ENCODE peak calls at places on chromosomes 3 and 15, in five cellular contexts. One of them, this sample, is unnamed.

GRCh38 chr3:78314327-78314726 is 1274.4 kb downstream of the ROBO2 start:
- DNase-seq in body of pancreas: no peak
- DNase-seq in astrocyte of the cerebellum: no peak
- DNase-seq in PC-3: no peak
- DNase-seq in retinal pigment epithelial cell: no peak
- DNase-seq in this sample: no peak

GRCh38 chr3:65246561-65246960 is 558.8 kb upstream of the ADAMTS9 start:
- DNase-seq in body of pancreas: no peak
- DNase-seq in astrocyte of the cerebellum: no peak
- DNase-seq in PC-3: no peak
- DNase-seq in retinal pigment epithelial cell: no peak
- DNase-seq in this sample: no peak

GRCh38 chr15:91801836-91802534 is 51.5 kb upstream of the SLCO3A1 start:
- DNase-seq in body of pancreas: no peak
- DNase-seq in astrocyte of the cerebellum: no peak
- DNase-seq in PC-3: peak; percentile 24
- DNase-seq in retinal pigment epithelial cell: no peak
- DNase-seq in this sample: no peak

GRCh38 chr15:51191072-51191665 is 96.5 kb upstream of the TNFAIP8L3 start:
- DNase-seq in body of pancreas: no peak
- DNase-seq in astrocyte of the cerebellum: no peak
- DNase-seq in PC-3: no peak
- DNase-seq in retinal pigment epithelial cell: no peak
- DNase-seq in this sample: no peak

GRCh38 chr15:85766007-85766831 is 28.5 kb downstream of the KLHL25 start:
- DNase-seq in body of pancreas: peak; percentile 34
- DNase-seq in astrocyte of the cerebellum: no peak
- DNase-seq in PC-3: no peak
- DNase-seq in retinal pigment epithelial cell: no peak
- DNase-seq in this sample: no peak

GRCh38 chr3:83003917-83004316 is 1242.5 kb upstream of the GBE1 start:
- DNase-seq in body of pancreas: no peak
- DNase-seq in astrocyte of the cerebellum: no peak
- DNase-seq in PC-3: no peak
- DNase-seq in retinal pigment epithelial cell: no peak
- DNase-seq in this sample: no peak

GRCh38 chr15:73991260-73991659 is 835 bp downstream of the STOML1 start:
- DNase-seq in body of pancreas: peak; percentile 62
- DNase-seq in astrocyte of the cerebellum: no peak
- DNase-seq in PC-3: no peak
- DNase-seq in retinal pigment epithelial cell: no peak
- DNase-seq in this sample: no peak

GRCh38 chr3:57556459-57557087 is 499 bp downstream of the PDE12 start:
- DNase-seq in body of pancreas: peak; percentile 37
- DNase-seq in astrocyte of the cerebellum: no peak
- DNase-seq in PC-3: peak; percentile 16
- DNase-seq in retinal pigment epithelial cell: no peak
- DNase-seq in this sample: peak; percentile 18

GRCh38 chr15:87858651-87859050 is 397.9 kb downstream of the NTRK3 start:
- DNase-seq in body of pancreas: no peak
- DNase-seq in astrocyte of the cerebellum: no peak
- DNase-seq in PC-3: no peak
- DNase-seq in retinal pigment epithelial cell: no peak
- DNase-seq in this sample: no peak

GRCh38 chr15:59315914-59316428 is 56.7 kb downstream of the MYO1E start:
- DNase-seq in body of pancreas: peak; percentile 38
- DNase-seq in astrocyte of the cerebellum: peak; percentile 98
- DNase-seq in PC-3: peak; percentile 71
- DNase-seq in retinal pigment epithelial cell: peak; percentile 87
- DNase-seq in this sample: no peak

GRCh38 chr3:179036626-179037300 is 34.8 kb downstream of the ZMAT3 start:
- DNase-seq in body of pancreas: no peak
- DNase-seq in astrocyte of the cerebellum: no peak
- DNase-seq in PC-3: no peak
- DNase-seq in retinal pigment epithelial cell: no peak
- DNase-seq in this sample: no peak

GRCh38 chr3:24018784-24019570 is 73.9 kb downstream of the NR1D2 start:
- DNase-seq in body of pancreas: no peak
- DNase-seq in astrocyte of the cerebellum: no peak
- DNase-seq in PC-3: no peak
- DNase-seq in retinal pigment epithelial cell: no peak
- DNase-seq in this sample: no peak

GRCh38 chr3:115081444-115081843 is 65.6 kb downstream of the ZBTB20 start:
- DNase-seq in body of pancreas: no peak
- DNase-seq in astrocyte of the cerebellum: no peak
- DNase-seq in PC-3: no peak
- DNase-seq in retinal pigment epithelial cell: no peak
- DNase-seq in this sample: no peak

GRCh38 chr3:184354121-184354728 is 7.2 kb downstream of the CLCN2 start:
- DNase-seq in body of pancreas: peak; percentile 53
- DNase-seq in astrocyte of the cerebellum: no peak
- DNase-seq in PC-3: peak; percentile 41
- DNase-seq in retinal pigment epithelial cell: no peak
- DNase-seq in this sample: peak; percentile 38

GRCh38 chr15:25095179-25095578 is 140.4 kb downstream of the SNRPN start:
- DNase-seq in body of pancreas: no peak
- DNase-seq in astrocyte of the cerebellum: no peak
- DNase-seq in PC-3: no peak
- DNase-seq in retinal pigment epithelial cell: no peak
- DNase-seq in this sample: no peak

GRCh38 chr15:79168922-79169322 is 78.3 kb upstream of the RASGRF1 start:
- DNase-seq in body of pancreas: peak; percentile 28
- DNase-seq in astrocyte of the cerebellum: no peak
- DNase-seq in PC-3: peak; percentile 18
- DNase-seq in retinal pigment epithelial cell: peak; percentile 59
- DNase-seq in this sample: no peak

GRCh38 chr15:43912991-43913927 is 86.5 kb downstream of the WDR76 start:
- DNase-seq in body of pancreas: no peak
- DNase-seq in astrocyte of the cerebellum: peak; percentile 94
- DNase-seq in PC-3: peak; percentile 96
- DNase-seq in retinal pigment epithelial cell: peak; percentile 94
- DNase-seq in this sample: no peak

GRCh38 chr3:22115581-22115980 is 364.6 kb upstream of the ZNF385D start:
- DNase-seq in body of pancreas: no peak
- DNase-seq in astrocyte of the cerebellum: no peak
- DNase-seq in PC-3: peak; percentile 70
- DNase-seq in retinal pigment epithelial cell: no peak
- DNase-seq in this sample: no peak

GRCh38 chr15:81303241-81304225 is 20.4 kb downstream of the STARD5 start:
- DNase-seq in body of pancreas: no peak
- DNase-seq in astrocyte of the cerebellum: no peak
- DNase-seq in PC-3: no peak
- DNase-seq in retinal pigment epithelial cell: no peak
- DNase-seq in this sample: no peak

GRCh38 chr3:7682822-7683229 is 818.8 kb upstream of the LMCD1 start:
- DNase-seq in body of pancreas: peak; percentile 65
- DNase-seq in astrocyte of the cerebellum: peak; percentile 99
- DNase-seq in PC-3: no peak
- DNase-seq in retinal pigment epithelial cell: no peak
- DNase-seq in this sample: no peak

GRCh38 chr3:17142516-17142915 is 257.8 kb downstream of the PLCL2 start:
- DNase-seq in body of pancreas: no peak
- DNase-seq in astrocyte of the cerebellum: no peak
- DNase-seq in PC-3: no peak
- DNase-seq in retinal pigment epithelial cell: no peak
- DNase-seq in this sample: no peak

GRCh38 chr15:75531041-75531450 is 48.1 kb downstream of the PTPN9 start:
- DNase-seq in body of pancreas: peak; percentile 22
- DNase-seq in astrocyte of the cerebellum: peak; percentile 60
- DNase-seq in PC-3: peak; percentile 29
- DNase-seq in retinal pigment epithelial cell: no peak
- DNase-seq in this sample: no peak

GRCh38 chr3:182248349-182248880 is 536.7 kb downstream of the SOX2 start:
- DNase-seq in body of pancreas: no peak
- DNase-seq in astrocyte of the cerebellum: no peak
- DNase-seq in PC-3: peak; percentile 56
- DNase-seq in retinal pigment epithelial cell: no peak
- DNase-seq in this sample: no peak

GRCh38 chr3:153130312-153130977 is 31.6 kb upstream of the RAP2B start:
- DNase-seq in body of pancreas: no peak
- DNase-seq in astrocyte of the cerebellum: peak; percentile 36
- DNase-seq in PC-3: peak; percentile 77
- DNase-seq in retinal pigment epithelial cell: peak; percentile 21
- DNase-seq in this sample: no peak

GRCh38 chr3:148615385-148615784 is 82.3 kb upstream of the AGTR1 start:
- DNase-seq in body of pancreas: no peak
- DNase-seq in astrocyte of the cerebellum: no peak
- DNase-seq in PC-3: no peak
- DNase-seq in retinal pigment epithelial cell: no peak
- DNase-seq in this sample: no peak

GRCh38 chr3:189780556-189781270 is 149.5 kb downstream of the TP63 start:
- DNase-seq in body of pancreas: no peak
- DNase-seq in astrocyte of the cerebellum: no peak
- DNase-seq in PC-3: no peak
- DNase-seq in retinal pigment epithelial cell: no peak
- DNase-seq in this sample: no peak

GRCh38 chr3:189781384-189781783 is 150.2 kb downstream of the TP63 start:
- DNase-seq in body of pancreas: no peak
- DNase-seq in astrocyte of the cerebellum: no peak
- DNase-seq in PC-3: no peak
- DNase-seq in retinal pigment epithelial cell: no peak
- DNase-seq in this sample: no peak

GRCh38 chr3:189779166-189779565 is 148.0 kb downstream of the TP63 start:
- DNase-seq in body of pancreas: no peak
- DNase-seq in astrocyte of the cerebellum: no peak
- DNase-seq in PC-3: no peak
- DNase-seq in retinal pigment epithelial cell: no peak
- DNase-seq in this sample: no peak

GRCh38 chr3:189776163-189776824 is 145.1 kb downstream of the TP63 start:
- DNase-seq in body of pancreas: no peak
- DNase-seq in astrocyte of the cerebellum: no peak
- DNase-seq in PC-3: no peak
- DNase-seq in retinal pigment epithelial cell: no peak
- DNase-seq in this sample: no peak

DNA sequence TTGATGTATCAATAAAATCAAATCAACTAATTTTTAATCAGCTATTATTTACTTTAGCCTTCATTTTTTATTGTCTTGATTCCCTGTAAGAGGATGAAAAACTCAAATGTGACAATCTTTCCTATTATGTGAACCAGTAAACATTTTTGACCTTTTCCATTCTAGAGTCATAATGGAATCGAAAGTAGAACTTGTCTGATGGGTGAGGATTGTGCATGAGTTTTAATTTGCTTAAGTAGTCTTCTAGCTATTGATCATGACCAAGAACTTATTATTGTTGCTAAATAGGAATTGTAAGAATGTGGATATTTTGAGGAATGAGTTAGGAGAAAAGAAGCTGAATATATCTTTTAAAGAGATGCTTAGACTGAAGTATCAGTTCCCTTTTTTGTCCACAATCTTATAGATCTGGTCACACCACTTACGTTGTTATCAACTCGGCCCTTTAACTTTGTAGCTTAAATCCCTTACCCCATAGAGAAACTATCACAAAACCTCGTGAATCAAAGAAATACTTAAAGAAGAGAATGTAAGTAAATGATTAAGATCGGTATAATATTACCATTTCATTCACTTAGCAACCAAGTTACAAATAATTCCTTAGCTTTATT is 147.3 kb downstream of the TP63 start:
- DNase-seq in body of pancreas: no peak
- DNase-seq in astrocyte of the cerebellum: no peak
- DNase-seq in PC-3: no peak
- DNase-seq in retinal pigment epithelial cell: no peak
- DNase-seq in this sample: no peak
- H3K4me3 ChIP-seq in body of pancreas: no peak overlapping the region
- H3K4me3 ChIP-seq in astrocyte of the cerebellum: no peak overlapping the region
- H3K4me3 ChIP-seq in PC-3: no peak overlapping the region
- H3K4me3 ChIP-seq in retinal pigment epithelial cell: no peak overlapping the region
- H3K4me3 ChIP-seq in this sample: no peak overlapping the region

GRCh38 chr15:48536681-48537091 is 108.8 kb downstream of the FBN1 start:
- DNase-seq in body of pancreas: no peak
- DNase-seq in astrocyte of the cerebellum: no peak
- DNase-seq in PC-3: no peak
- DNase-seq in retinal pigment epithelial cell: no peak
- DNase-seq in this sample: no peak

GRCh38 chr15:48541659-48542334 is 103.7 kb downstream of the FBN1 start:
- DNase-seq in body of pancreas: no peak
- DNase-seq in astrocyte of the cerebellum: peak; percentile 86
- DNase-seq in PC-3: peak; percentile 32
- DNase-seq in retinal pigment epithelial cell: no peak
- DNase-seq in this sample: no peak

GRCh38 chr15:48533982-48534381 is 111.5 kb downstream of the FBN1 start:
- DNase-seq in body of pancreas: no peak
- DNase-seq in astrocyte of the cerebellum: no peak
- DNase-seq in PC-3: no peak
- DNase-seq in retinal pigment epithelial cell: no peak
- DNase-seq in this sample: no peak

GRCh38 chr15:48538941-48539340 is 106.6 kb downstream of the FBN1 start:
- DNase-seq in body of pancreas: no peak
- DNase-seq in astrocyte of the cerebellum: no peak
- DNase-seq in PC-3: no peak
- DNase-seq in retinal pigment epithelial cell: no peak
- DNase-seq in this sample: no peak

GRCh38 chr15:48537277-48538113 is 108.0 kb downstream of the FBN1 start:
- DNase-seq in body of pancreas: no peak
- DNase-seq in astrocyte of the cerebellum: no peak
- DNase-seq in PC-3: no peak
- DNase-seq in retinal pigment epithelial cell: no peak
- DNase-seq in this sample: no peak
- H3K4me3 ChIP-seq in body of pancreas: no peak overlapping the region
- H3K4me3 ChIP-seq in astrocyte of the cerebellum: no peak overlapping the region
- H3K4me3 ChIP-seq in PC-3: no peak overlapping the region
- H3K4me3 ChIP-seq in retinal pigment epithelial cell: no peak overlapping the region
- H3K4me3 ChIP-seq in this sample: no peak overlapping the region

GRCh38 chr3:196096382-196096953 is 14.6 kb upstream of the TFRC start:
- DNase-seq in body of pancreas: peak; percentile 62
- DNase-seq in astrocyte of the cerebellum: no peak
- DNase-seq in PC-3: no peak
- DNase-seq in retinal pigment epithelial cell: no peak
- DNase-seq in this sample: peak; percentile 60
- H3K4me3 ChIP-seq in body of pancreas: no peak overlapping the region
- H3K4me3 ChIP-seq in astrocyte of the cerebellum: no peak overlapping the region
- H3K4me3 ChIP-seq in PC-3: no peak overlapping the region
- H3K4me3 ChIP-seq in retinal pigment epithelial cell: no peak overlapping the region
- H3K4me3 ChIP-seq in this sample: no peak overlapping the region

GRCh38 chr15:40506964-40507571 is 36.3 kb downstream of the CHST14 start:
- DNase-seq in body of pancreas: peak; percentile 81
- DNase-seq in astrocyte of the cerebellum: peak; percentile 23
- DNase-seq in PC-3: peak; percentile 87
- DNase-seq in retinal pigment epithelial cell: no peak
- DNase-seq in this sample: peak; percentile 65
- H3K4me3 ChIP-seq in body of pancreas: no peak overlapping the region
- H3K4me3 ChIP-seq in astrocyte of the cerebellum: peak overlapping the region; percentile 20
- H3K4me3 ChIP-seq in PC-3: peak overlapping the region; percentile 59
- H3K4me3 ChIP-seq in retinal pigment epithelial cell: no peak overlapping the region
- H3K4me3 ChIP-seq in this sample: peak overlapping the region; percentile 17